ENCODE peak calls at places on chromosomes 12 and 14, in five cellular contexts. W, X, S, Q and F are unnamed samples.
A peak's percentile ranks its signal among the peaks of the same experiment; 100 is the strongest.

GRCh38 chr14:100476012-100476822 is 111.0 kb downstream of the BEGAIN start:
- DNase-seq in W (no peak), X (no peak), S (no peak), Q (no peak), F (no peak)

GRCh38 chr12:70724444-70724843 is 87.2 kb upstream of the PTPRB start:
- DNase-seq in W (no peak), X (no peak), S (no peak), Q (no peak), F (peak; percentile 13)

GRCh38 chr12:99059824-99060526 is 414.9 kb downstream of the APAF1 start:
- DNase-seq in W (no peak), X (no peak), S (no peak), Q (peak; percentile 60), F (peak; percentile 18)

GRCh38 chr12:54039417-54040147 is 6.7 kb downstream of the HOXC5 start:
- DNase-seq in W (no peak), X (no peak), S (no peak), Q (peak; percentile 80), F (peak; percentile 69)

GRCh38 chr14:29930283-29930682 is 2.6 kb upstream of the PRKD1 start:
- DNase-seq in W (no peak), X (no peak), S (no peak), Q (no peak), F (peak; percentile 18)

GRCh38 chr14:100664234-100664633 is 62.5 kb upstream of the DLK1 start:
- DNase-seq in W (no peak), X (no peak), S (no peak), Q (no peak), F (no peak)

GRCh38 chr12:125193798-125194562 is 128.7 kb downstream of the AACS start:
- DNase-seq in W (no peak), X (no peak), S (no peak), Q (no peak), F (no peak)

GRCh38 chr12:91256471-91256870 is 73.9 kb upstream of the DCN start:
- DNase-seq in W (no peak), X (no peak), S (no peak), Q (no peak), F (no peak)

GRCh38 chr12:16568873-16569272 is 37.1 kb downstream of the LMO3 start:
- DNase-seq in W (no peak), X (no peak), S (no peak), Q (no peak), F (no peak)

GRCh38 chr12:77247542-77247941 is 182.2 kb upstream of the E2F7 start:
- DNase-seq in W (no peak), X (no peak), S (no peak), Q (no peak), F (no peak)

GRCh38 chr12:58528266-58528665 is 392.0 kb downstream of the LRIG3 start:
- DNase-seq in W (no peak), X (no peak), S (no peak), Q (no peak), F (no peak)

GRCh38 chr14:103066399-103066798 is 9.1 kb upstream of the CDC42BPB start:
- DNase-seq in W (no peak), X (no peak), S (no peak), Q (peak; percentile 67), F (no peak)

GRCh38 chr12:113983777-113984448 is 17.8 kb upstream of the RBM19 start:
- DNase-seq in W (no peak), X (no peak), S (no peak), Q (no peak), F (no peak)

GRCh38 chr12:57008113-57008687 is 1.9 kb upstream of the ZBTB39 start:
- DNase-seq in W (no peak), X (no peak), S (no peak), Q (no peak), F (peak; percentile 74)

GRCh38 chr12:28258998-28259397 is 68.7 kb downstream of the CCDC91 start:
- DNase-seq in W (no peak), X (no peak), S (no peak), Q (no peak), F (no peak)

GRCh38 chr14:74500417-74501134 is 7.0 kb downstream of the ISCA2 start:
- DNase-seq in W (no peak), X (peak; percentile 17), S (no peak), Q (no peak), F (no peak)

GRCh38 chr12:124480469-124481256 is 86.7 kb downstream of the NCOR2 start:
- DNase-seq in W (no peak), X (peak; percentile 77), S (no peak), Q (peak; percentile 75), F (peak; percentile 81)

GRCh38 chr14:80426686-80427085 is 215.4 kb upstream of the DIO2 start:
- DNase-seq in W (no peak), X (no peak), S (no peak), Q (no peak), F (no peak)

GRCh38 chr12:94098466-94098865 is 49.9 kb upstream of the PLXNC1 start:
- DNase-seq in W (no peak), X (no peak), S (no peak), Q (no peak), F (no peak)

GRCh38 chr14:95340201-95340697 is 20.5 kb upstream of the CLMN start:
- DNase-seq in W (no peak), X (no peak), S (no peak), Q (no peak), F (peak; percentile 65)

GRCh38 chr12:46354111-46354798 is 18.3 kb downstream of the SLC38A2 start:
- DNase-seq in W (no peak), X (no peak), S (no peak), Q (no peak), F (no peak)

GRCh38 chr14:36454599-36455240 is 65.3 kb downstream of the NKX2-1 start:
- DNase-seq in W (no peak), X (no peak), S (no peak), Q (no peak), F (no peak)

GRCh38 chr14:31414190-31414833 is 6.0 kb downstream of the HEATR5A start:
- DNase-seq in W (no peak), X (no peak), S (no peak), Q (no peak), F (no peak)

GRCh38 chr12:34402228-34402898 is 380.1 kb downstream of the ALG10 start:
- DNase-seq in W (peak; percentile 2), X (peak; percentile 8), S (no peak), Q (peak; percentile 35), F (peak; percentile 0)

GRCh38 chr14:105419305-105420091 is at the start of gene MTA1:
- DNase-seq in W (no peak), X (no peak), S (no peak), Q (peak; percentile 64), F (peak; percentile 56)

DNA sequence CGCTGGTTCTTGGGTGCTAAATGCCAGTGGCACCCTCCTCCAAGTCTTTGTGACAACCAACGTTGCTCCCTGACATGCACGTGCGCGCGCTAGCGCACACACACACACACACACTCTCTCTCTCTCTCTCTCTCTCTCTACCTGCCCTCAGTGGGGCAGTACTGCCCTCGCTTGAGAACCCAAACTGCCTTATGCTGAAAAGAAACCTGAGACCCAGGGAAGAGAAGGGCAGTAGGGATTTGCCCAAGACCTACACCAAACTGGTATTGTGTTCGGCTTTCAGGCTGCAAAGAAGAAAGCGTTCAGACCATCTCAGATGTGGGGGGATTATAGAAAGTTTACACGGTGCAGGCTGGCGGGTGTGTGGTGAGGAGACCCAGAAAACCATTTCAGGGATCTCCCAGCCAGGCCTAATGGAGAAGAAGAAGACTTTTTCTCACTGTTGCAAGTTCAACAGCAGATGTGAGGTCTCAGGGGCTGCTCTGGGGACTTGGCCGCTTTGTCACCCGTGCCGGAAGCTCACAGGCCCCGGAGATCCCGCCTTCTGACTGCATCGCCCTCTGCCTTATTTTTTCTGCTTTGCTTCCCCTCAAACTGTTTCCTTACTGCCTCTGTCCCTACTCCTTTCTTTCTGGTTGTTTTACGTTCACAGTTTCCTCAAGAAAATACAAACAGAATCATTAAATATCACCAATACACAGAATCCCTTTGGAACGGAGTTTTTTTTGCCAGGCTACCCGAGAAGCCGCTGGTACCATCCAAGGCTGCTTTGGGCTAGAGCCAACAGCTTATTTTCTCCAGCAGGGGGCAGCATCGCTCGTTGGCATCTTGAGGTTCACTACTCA is 82.4 kb downstream of the PPM1A start:
- DNase-seq in W (peak; percentile 29), X (peak; percentile 33), S (no peak), Q (peak; percentile 74), F (peak; percentile 78)
- H3K4me1 ChIP-seq in W (peaks cover 19% of the 10 kb centered on the region), X (no peaks in the 10 kb centered on the region), S (no peaks in the 10 kb centered on the region), Q (peaks cover 3% of the 10 kb centered on the region), F (no peaks in the 10 kb centered on the region)

GRCh38 chr14:21258194-21258888 is 10.9 kb downstream of the HNRNPC start:
- DNase-seq in W (no peak), X (no peak), S (no peak), Q (no peak), F (no peak)

GRCh38 chr14:21257395-21258193 is 11.6 kb downstream of the HNRNPC start:
- DNase-seq in W (no peak), X (no peak), S (no peak), Q (no peak), F (no peak)

GRCh38 chr14:21256539-21257394 is 12.5 kb downstream of the HNRNPC start:
- DNase-seq in W (no peak), X (no peak), S (no peak), Q (no peak), F (no peak)

GRCh38 chr14:21261824-21262223 is 7.4 kb downstream of the HNRNPC start:
- DNase-seq in W (no peak), X (no peak), S (no peak), Q (no peak), F (no peak)

DNA sequence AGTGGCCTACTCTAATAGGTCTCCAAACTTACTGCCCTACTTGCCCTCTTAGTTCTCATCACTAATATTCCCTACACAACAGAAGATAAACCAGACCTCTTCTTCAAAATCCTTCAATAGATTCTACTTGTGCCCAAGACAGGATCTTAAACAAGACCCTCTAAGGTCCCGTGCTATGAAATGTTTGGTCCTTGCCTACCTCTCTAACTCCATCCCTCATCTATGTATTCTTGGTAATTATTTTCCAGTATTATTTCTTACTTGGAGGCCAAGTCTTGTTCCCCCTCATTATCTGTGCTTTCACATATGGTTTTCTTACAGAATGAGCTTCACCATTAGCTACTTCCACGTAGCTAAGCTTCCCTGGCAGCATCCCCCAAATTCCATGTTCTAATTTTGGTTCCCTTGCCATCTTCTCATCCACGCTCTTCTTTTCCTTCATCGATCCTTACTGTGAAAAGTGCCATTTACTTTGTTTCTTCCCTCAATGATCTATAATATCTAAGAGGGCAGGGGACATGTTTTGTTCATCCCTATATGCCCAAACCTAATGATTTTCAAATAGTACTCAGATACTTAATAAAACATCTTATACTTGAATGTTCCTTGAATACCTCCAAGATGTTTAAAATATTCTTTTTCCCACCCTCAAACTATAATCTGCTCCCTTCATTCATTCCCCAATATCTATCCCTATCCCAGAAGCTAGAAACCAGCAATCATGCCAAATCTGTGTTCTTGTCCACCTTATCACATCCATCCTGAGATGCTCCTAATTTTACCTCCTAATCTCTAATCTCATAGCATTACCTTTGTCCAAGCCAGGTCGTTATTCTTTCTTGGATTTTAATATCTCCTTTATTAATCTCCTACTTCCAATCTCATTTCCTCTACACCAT is 10.1 kb downstream of the HNRNPC start:
- DNase-seq in W (no peak), X (no peak), S (no peak), Q (no peak), F (no peak)
- H3K4me1 ChIP-seq in W (peaks cover 94% of the 10 kb centered on the region), X (peaks cover 4% of the 10 kb centered on the region), S (peaks cover 54% of the 10 kb centered on the region), Q (peaks cover 87% of the 10 kb centered on the region), F (peaks cover 4% of the 10 kb centered on the region)

GRCh38 chr14:91380116-91380515 is 37.5 kb downstream of the CCDC88C start:
- DNase-seq in W (no peak), X (no peak), S (no peak), Q (no peak), F (no peak)
- H3K4me1 ChIP-seq in W (peaks cover 25% of the 10 kb centered on the region), X (no peaks in the 10 kb centered on the region), S (peaks cover 5% of the 10 kb centered on the region), Q (peaks cover 6% of the 10 kb centered on the region), F (peaks cover 42% of the 10 kb centered on the region)

DNA sequence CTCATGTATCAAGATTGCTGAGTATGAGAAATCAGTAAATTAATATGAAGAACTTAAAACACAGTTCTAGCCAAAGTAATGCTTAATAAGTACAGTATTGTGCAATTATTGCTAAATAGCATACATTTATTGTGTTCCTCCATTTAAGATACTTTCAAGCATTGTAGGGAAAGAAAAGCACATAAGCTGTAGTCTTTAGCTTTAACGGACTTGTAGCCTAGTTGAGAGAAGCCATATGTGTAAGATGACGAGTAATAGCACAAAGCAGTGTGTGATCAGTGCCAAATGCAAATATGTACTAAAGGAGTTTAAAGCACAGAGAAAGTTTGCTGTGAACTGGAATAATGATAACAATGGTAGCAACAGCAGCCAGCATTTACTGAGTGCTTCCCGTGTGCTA is 38.1 kb downstream of the ETV6 start:
- DNase-seq in W (no peak), X (no peak), S (no peak), Q (no peak), F (no peak)
- H3K4me1 ChIP-seq in W (peaks cover 52% of the 10 kb centered on the region), X (no peaks in the 10 kb centered on the region), S (peaks cover 46% of the 10 kb centered on the region), Q (peaks cover 13% of the 10 kb centered on the region), F (peaks cover 2% of the 10 kb centered on the region)